ENCODE peak calls at places on chromosomes 2 and 18, in nine cellular contexts. Q is lung, I is B cell, E is nephron progenitor cell, U is neural crest cell, P is heart left ventricle, T is uterus, X is RWPE2, M is fibroblast of pulmonary artery. O is an unnamed sample.

GRCh38 chr2:224260605-224261004 is 141.3 kb downstream of the FAM124B start:
- DNase-seq in Q (no peak), I (no peak), E (peak; percentile 41), U (no peak), P (no peak), T (peak; percentile 27), X (no peak), M (no peak), O (no peak)

GRCh38 chr2:7007846-7008741 is 90.9 kb downstream of the RNF144A start:
- DNase-seq in Q (peak; percentile 71), I (no peak), E (no peak), U (no peak), P (peak; percentile 95), T (peak; percentile 81), X (no peak), M (peak; percentile 93), O (no peak)

GRCh38 chr2:73971722-73972121 is 13.0 kb upstream of the TET3 start:
- DNase-seq in Q (no peak), I (no peak), E (no peak), U (no peak), P (no peak), T (no peak), X (no peak), M (no peak), O (no peak)

GRCh38 chr2:145845207-145845894 is 1325.4 kb upstream of the ZEB2 start:
- DNase-seq in Q (no peak), I (peak; percentile 7), E (no peak), U (no peak), P (no peak), T (no peak), X (no peak), M (peak; percentile 77), O (no peak)

GRCh38 chr2:7292154-7292553 is 374.9 kb downstream of the RNF144A start:
- DNase-seq in Q (no peak), I (no peak), E (no peak), U (no peak), P (no peak), T (no peak), X (no peak), M (no peak), O (no peak)

GRCh38 chr18:77086034-77086433 is 46.5 kb downstream of the MBP start:
- DNase-seq in Q (no peak), I (no peak), E (no peak), U (no peak), P (no peak), T (no peak), X (no peak), M (no peak), O (no peak)

GRCh38 chr2:67215214-67215613 is 181.9 kb upstream of the ETAA1 start:
- DNase-seq in Q (peak; percentile 48), I (no peak), E (peak; percentile 81), U (peak; percentile 58), P (peak; percentile 51), T (peak; percentile 36), X (no peak), M (peak; percentile 80), O (no peak)

GRCh38 chr2:109337221-109337620 is 208.2 kb downstream of the SH3RF3 start:
- DNase-seq in Q (no peak), I (no peak), E (no peak), U (no peak), P (peak; percentile 33), T (no peak), X (no peak), M (no peak), O (no peak)

GRCh38 chr2:39631715-39632114 is 34.0 kb upstream of the TMEM178A start:
- DNase-seq in Q (no peak), I (no peak), E (no peak), U (no peak), P (no peak), T (peak; percentile 24), X (no peak), M (peak; percentile 97), O (no peak)

GRCh38 chr2:159933727-159934049 is 128.7 kb downstream of the PLA2R1 start:
- DNase-seq in Q (no peak), I (peak; percentile 29), E (no peak), U (no peak), P (no peak), T (no peak), X (no peak), M (peak; percentile 24), O (no peak)

GRCh38 chr2:168992026-168992425 is 39.1 kb downstream of the ABCB11 start:
- DNase-seq in Q (no peak), I (no peak), E (no peak), U (no peak), P (no peak), T (no peak), X (no peak), M (peak; percentile 46), O (no peak)

GRCh38 chr2:173150087-173150486 is 74.4 kb downstream of the MAP3K20 start:
- DNase-seq in Q (no peak), I (no peak), E (no peak), U (no peak), P (no peak), T (no peak), X (no peak), M (no peak), O (no peak)

GRCh38 chr2:238669581-238670340 is 178.1 kb upstream of the TWIST2 start:
- DNase-seq in Q (no peak), I (no peak), E (no peak), U (no peak), P (no peak), T (no peak), X (no peak), M (no peak), O (no peak)

GRCh38 chr2:136381722-136382633 is 264.0 kb upstream of the CXCR4 start:
- DNase-seq in Q (no peak), I (peak; percentile 73), E (no peak), U (no peak), P (no peak), T (no peak), X (no peak), M (no peak), O (peak; percentile 82)

GRCh38 chr18:48542513-48543181 is 3.8 kb downstream of the CTIF start:
- DNase-seq in Q (no peak), I (no peak), E (no peak), U (no peak), P (no peak), T (no peak), X (no peak), M (no peak), O (no peak)
- TF ChIP-seq CTCF in Q (no peak), I (no peak), E (no peak), U (no peak), P (no peak), T (no peak), X (no peak), M (no peak), O (no peak)

GRCh38 chr2:53463771-53464726 is 303.6 kb upstream of the CHAC2 start:
- DNase-seq in Q (no peak), I (no peak), E (no peak), U (no peak), P (no peak), T (no peak), X (no peak), M (no peak), O (peak; percentile 29)

GRCh38 chr2:53455094-53455493 is 312.5 kb upstream of the CHAC2 start:
- DNase-seq in Q (no peak), I (no peak), E (no peak), U (no peak), P (no peak), T (no peak), X (no peak), M (no peak), O (no peak)

DNA sequence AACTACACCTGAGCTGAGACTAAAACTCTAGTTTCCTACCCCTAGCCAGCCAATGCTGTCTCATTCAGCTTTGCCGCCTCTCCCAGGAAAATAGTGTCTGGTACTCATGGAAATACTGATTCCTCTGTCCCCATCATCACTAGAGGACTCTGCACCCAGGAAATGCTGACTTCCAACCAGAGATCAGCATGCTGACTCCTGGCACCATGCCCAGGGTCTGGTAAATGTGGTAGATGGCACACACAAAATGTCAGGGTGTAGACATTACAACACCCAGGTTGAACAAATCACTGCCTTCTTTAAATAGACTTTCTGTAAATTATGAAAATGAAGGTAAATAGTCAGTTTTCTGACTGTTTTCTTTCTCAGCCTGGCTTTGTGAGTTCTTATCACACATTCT is 307.3 kb upstream of the CHAC2 start:
- DNase-seq in Q (no peak), I (no peak), E (no peak), U (no peak), P (no peak), T (no peak), X (no peak), M (no peak), O (peak; percentile 53)
- TF ChIP-seq CTCF in Q (no peak), I (no peak), E (no peak), U (no peak), P (no peak), T (no peak), X (peak; percentile 16), M (no peak), O (no peak)

GRCh38 chr2:86308984-86309695 is 28.3 kb downstream of the REEP1 start:
- DNase-seq in Q (no peak), I (no peak), E (no peak), U (no peak), P (no peak), T (no peak), X (no peak), M (no peak), O (no peak)

GRCh38 chr2:86307431-86307830 is 30.0 kb downstream of the REEP1 start:
- DNase-seq in Q (no peak), I (no peak), E (no peak), U (no peak), P (no peak), T (no peak), X (no peak), M (no peak), O (no peak)

GRCh38 chr2:86311879-86312278 is 25.5 kb downstream of the REEP1 start:
- DNase-seq in Q (no peak), I (no peak), E (no peak), U (no peak), P (no peak), T (no peak), X (no peak), M (no peak), O (no peak)

GRCh38 chr2:86308356-86308755 is 29.1 kb downstream of the REEP1 start:
- DNase-seq in Q (no peak), I (no peak), E (no peak), U (no peak), P (no peak), T (no peak), X (no peak), M (no peak), O (no peak)

DNA sequence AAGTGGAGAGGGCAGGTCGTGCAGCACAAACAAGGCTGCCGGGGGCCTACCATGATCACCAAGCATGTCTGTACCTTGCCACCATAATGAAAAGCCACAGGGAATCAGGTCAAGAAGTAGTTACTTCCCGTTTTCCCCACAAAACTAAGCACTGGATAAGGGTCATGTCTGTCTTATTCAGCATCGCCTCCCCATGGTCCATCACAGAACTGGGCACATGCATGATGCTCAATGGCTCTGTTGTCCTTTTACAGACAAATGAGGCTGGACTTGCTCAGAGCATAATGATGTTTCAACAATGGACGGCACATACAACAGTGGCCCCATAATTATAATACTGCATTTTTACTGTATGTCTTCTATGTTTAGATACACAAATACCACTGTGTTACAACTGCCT is 27.5 kb downstream of the REEP1 start:
- DNase-seq in Q (no peak), I (no peak), E (no peak), U (no peak), P (no peak), T (no peak), X (no peak), M (no peak), O (no peak)
- TF ChIP-seq CTCF in Q (no peak), I (no peak), E (no peak), U (no peak), P (no peak), T (no peak), X (no peak), M (no peak), O (no peak)

GRCh38 chr2:44009136-44009744 is 13.5 kb upstream of the LRPPRC start:
- DNase-seq in Q (no peak), I (no peak), E (no peak), U (no peak), P (no peak), T (no peak), X (no peak), M (no peak), O (no peak)
- TF ChIP-seq CTCF in Q (no peak), I (no peak), E (no peak), U (peak; percentile 22), P (no peak), T (no peak), X (no peak), M (no peak), O (no peak)